ENCODE peak calls at places on chromosome 19, in five cellular contexts. H is fibroblast of lung, R is transverse colon, E is PC-3, J is uterus. F is an unnamed sample. For H3K4me1, the result is how much of the 10 kb centered on the place peaks cover.

GRCh38 chr19:34962281-34962944 is 1.6 kb downstream of the ZNF792 start:
- DNase-seq in H (no peak), R (no peak), E (peak), J (peak), F (no peak)

GRCh38 chr19:34773555-34773864 is 495 bp upstream of the ZNF599 start:
- DNase-seq in H (no peak), R (no peak), E (no peak), J (no peak), F (no peak)

GRCh38 chr19:377801-378581 is 31.0 kb downstream of the C2CD4C start:
- DNase-seq in H (no peak), R (no peak), E (no peak), J (no peak), F (no peak)

GRCh38 chr19:56507446-56508281 is at the start of gene ZNF471:
- DNase-seq in H (peak), R (peak), E (peak), J (peak), F (peak)

GRCh38 chr19:37654525-37654832 is 786 bp downstream of the ZFP30 start:
- DNase-seq in H (peak), R (no peak), E (peak), J (no peak), F (no peak)

GRCh38 chr19:2813235-2814160 is 6.2 kb upstream of the ZNF554 start:
- DNase-seq in H (no peak), R (no peak), E (no peak), J (no peak), F (no peak)

GRCh38 chr19:5282926-5283325 is 57.7 kb downstream of the PTPRS start:
- DNase-seq in H (no peak), R (no peak), E (no peak), J (no peak), F (no peak)

GRCh38 chr19:35740108-35740422 is 2.2 kb downstream of the IGFLR1 start:
- DNase-seq in H (no peak), R (no peak), E (no peak), J (no peak), F (no peak)

GRCh38 chr19:6536138-6536671 is 5.4 kb downstream of the TNFSF9 start:
- DNase-seq in H (peak), R (peak), E (peak), J (peak), F (no peak)

GRCh38 chr19:35052599-35053190 is 11.2 kb downstream of the HPN start:
- DNase-seq in H (no peak), R (no peak), E (no peak), J (no peak), F (no peak)

GRCh38 chr19:35741216-35741541 is 1.1 kb downstream of the IGFLR1 start:
- DNase-seq in H (no peak), R (no peak), E (no peak), J (no peak), F (no peak)

GRCh38 chr19:3056454-3057016 is 5.8 kb downstream of the TLE5 start:
- DNase-seq in H (no peak), R (no peak), E (no peak), J (no peak), F (no peak)

GRCh38 chr19:57708641-57709354 is at the start of gene ZNF154:
- DNase-seq in H (peak), R (peak), E (no peak), J (no peak), F (no peak)

GRCh38 chr19:27694361-27695055 is 1518.4 kb downstream of the UQCRFS1 start:
- DNase-seq in H (no peak), R (no peak), E (no peak), J (no peak), F (no peak)

GRCh38 chr19:10420444-10421239 is at the start of gene PDE4A:
- DNase-seq in H (peak), R (no peak), E (peak), J (no peak), F (no peak)

GRCh38 chr19:35657904-35658700 is 8.2 kb upstream of the UPK1A start:
- DNase-seq in H (peak), R (no peak), E (peak), J (no peak), F (no peak)

GRCh38 chr19:43639507-43640423 is at the start of gene CADM4:
- DNase-seq in H (no peak), R (peak), E (no peak), J (peak), F (no peak)

GRCh38 chr19:7748756-7749155 is 1.4 kb upstream of the CD209 start:
- DNase-seq in H (no peak), R (no peak), E (peak), J (no peak), F (no peak)
- TF ChIP-seq CTCF in H (no peak), R (no peak), E (peak), J (no peak), F (no peak)

GRCh38 chr19:19474950-19475781 is 40.2 kb downstream of the TSSK6 start:
- DNase-seq in H (no peak), R (no peak), E (no peak), J (no peak), F (no peak)
- H3K4me1 ChIP-seq in H (under half), R (under half), E (under half), J (under half), F (under half)

DNA sequence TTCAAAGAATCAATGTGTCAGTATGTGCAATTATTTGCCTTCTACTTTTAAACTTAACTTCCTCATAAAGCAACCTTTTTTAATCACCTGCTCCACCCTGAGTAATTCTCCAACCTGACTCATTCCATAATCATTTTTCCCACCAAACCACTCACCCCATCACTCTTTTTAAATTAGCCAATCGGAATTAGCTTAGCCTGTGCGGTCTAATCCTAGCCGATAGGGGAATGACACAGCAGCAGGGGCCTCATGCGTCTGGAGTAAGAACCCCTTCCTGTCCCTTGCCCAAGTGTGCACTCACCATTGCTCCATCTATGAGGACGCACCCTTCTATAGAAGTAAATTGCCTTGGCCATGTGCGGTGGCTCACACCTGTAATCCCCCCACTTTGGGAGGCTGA is 27.4 kb upstream of the ZNF83 start:
- DNase-seq in H (peak), R (no peak), E (peak), J (no peak), F (no peak)
- H3K27ac ChIP-seq in H (no peak), R (no peak), E (peak), J (no peak), F (no peak)

DNA sequence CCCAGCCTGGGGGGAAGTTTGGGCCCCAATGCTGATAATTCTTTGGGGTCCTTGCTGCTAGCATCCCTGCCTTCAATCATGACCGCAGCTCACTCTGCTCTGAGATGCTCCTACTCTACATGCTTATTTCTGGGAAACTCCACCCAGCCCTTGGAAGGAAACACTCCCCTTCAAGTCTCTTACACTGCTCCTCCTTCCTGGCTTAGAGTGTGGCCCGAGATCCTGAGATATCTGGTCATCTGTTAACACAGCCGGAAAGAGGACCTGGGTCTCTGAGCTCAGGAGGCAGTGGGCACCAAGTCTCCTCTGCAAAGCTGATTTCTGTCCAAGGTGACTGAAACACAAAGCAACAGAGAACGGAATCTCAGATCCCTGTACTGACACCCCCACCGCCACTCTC is 33.0 kb downstream of the CYP4F2 start:
- DNase-seq in H (no peak), R (no peak), E (no peak), J (no peak), F (no peak)
- TF ChIP-seq CTCF in H (no peak), R (no peak), E (no peak), J (no peak), F (no peak)

GRCh38 chr19:13153627-13154240 is 3.5 kb downstream of the IER2 start:
- DNase-seq in H (peak), R (peak), E (peak), J (peak), F (no peak)
- H3K4me1 ChIP-seq in H (under half), R (under half), E (under half), J (under half), F (under half)

DNA sequence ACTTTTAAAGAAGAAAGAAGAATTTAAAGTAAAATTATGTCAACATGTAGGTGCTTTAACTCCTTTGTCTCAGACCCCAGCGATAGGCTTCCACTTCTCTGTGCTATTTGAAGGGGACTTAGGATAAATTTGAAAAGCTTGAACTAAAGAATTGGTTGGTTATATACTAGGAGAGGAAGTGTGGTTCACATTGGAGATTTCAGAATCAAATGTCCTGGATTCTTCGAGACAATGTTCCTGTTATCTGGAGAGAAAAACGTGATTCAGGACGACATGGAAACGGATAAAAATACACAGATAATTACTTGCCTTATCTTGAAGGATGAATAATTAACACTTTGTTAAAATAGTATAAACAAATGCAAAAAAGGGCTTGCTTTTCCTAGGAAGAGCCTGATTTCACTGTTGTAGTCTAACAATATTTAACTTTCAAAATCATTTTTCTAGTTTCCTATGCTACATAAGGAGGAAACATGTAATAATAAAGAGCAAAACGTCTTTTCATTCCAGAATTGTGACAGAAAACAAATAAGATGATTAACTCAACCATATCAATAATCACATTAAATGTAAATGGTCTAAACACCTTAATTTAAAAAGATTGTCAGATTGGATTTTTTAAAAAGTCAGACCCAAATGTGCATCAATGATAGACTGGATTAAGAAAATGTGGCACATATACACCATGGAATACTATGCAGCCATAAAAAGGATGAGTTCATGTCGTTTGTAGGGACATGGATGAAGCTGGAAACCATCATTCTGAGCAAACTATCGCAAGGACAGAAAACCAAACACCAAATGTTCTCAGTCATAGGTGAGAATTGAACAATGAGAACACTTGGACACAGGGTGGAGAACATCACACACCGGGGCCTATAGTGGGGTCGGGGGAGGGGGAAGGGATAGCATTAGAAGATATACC is 724 bp upstream of the ZNF780A start:
- DNase-seq in H (no peak), R (no peak), E (no peak), J (no peak), F (no peak)
- H3K27ac ChIP-seq in H (peak), R (peak), E (peak), J (peak), F (peak)

DNA sequence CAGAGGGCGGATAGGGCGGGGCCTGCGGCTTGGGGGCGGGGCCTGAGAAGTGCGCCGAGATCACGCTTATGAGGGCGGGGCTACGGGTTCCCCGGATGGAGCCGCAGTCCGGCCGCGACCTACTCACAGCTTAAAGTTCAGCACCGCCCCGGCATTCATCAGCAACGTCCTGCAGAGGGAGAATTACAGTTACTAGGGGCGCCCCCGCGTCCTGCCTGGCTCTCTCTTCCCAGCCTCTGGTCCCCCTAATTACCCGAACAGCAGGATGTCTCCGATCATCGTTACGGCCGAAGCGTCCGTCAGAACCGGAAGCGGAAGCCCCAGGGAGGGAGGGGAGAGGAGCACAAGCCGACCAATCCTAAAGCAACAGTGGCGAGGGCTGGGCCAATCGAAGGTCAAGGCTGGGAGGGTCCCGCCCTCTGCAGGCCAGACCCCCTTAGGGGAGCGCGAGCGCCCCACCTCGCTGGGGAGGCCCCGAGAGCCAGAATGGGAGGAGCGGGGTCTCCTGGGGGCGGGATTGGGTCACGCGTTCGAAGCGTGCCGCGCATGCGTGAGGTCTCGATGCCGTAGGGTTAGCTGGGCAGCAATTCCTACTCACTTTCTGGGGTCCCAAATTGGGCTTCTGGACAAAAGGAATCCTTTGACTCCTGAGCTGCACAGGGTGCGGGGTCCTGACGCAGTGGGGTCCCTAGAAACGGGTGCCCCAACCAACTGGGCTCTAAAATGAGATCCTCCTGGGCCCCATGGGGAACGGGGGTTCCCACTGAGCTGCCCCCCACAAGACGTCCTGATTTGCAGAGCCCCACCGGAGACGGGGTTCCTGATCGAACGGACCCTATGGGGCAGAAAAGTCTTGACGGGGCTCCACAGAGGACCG is at the start of gene SMIM7:
- DNase-seq in H (peak), R (peak), E (peak), J (peak), F (peak)
- TF ChIP-seq CTCF in H (no peak), R (peak), E (no peak), J (no peak), F (no peak)

GRCh38 chr19:13070425-13071140 is 32.1 kb downstream of the LYL1 start:
- DNase-seq in H (no peak), R (no peak), E (no peak), J (no peak), F (no peak)
- H3K4me1 ChIP-seq in H (under half), R (under half), E (under half), J (under half), F (half or more)

DNA sequence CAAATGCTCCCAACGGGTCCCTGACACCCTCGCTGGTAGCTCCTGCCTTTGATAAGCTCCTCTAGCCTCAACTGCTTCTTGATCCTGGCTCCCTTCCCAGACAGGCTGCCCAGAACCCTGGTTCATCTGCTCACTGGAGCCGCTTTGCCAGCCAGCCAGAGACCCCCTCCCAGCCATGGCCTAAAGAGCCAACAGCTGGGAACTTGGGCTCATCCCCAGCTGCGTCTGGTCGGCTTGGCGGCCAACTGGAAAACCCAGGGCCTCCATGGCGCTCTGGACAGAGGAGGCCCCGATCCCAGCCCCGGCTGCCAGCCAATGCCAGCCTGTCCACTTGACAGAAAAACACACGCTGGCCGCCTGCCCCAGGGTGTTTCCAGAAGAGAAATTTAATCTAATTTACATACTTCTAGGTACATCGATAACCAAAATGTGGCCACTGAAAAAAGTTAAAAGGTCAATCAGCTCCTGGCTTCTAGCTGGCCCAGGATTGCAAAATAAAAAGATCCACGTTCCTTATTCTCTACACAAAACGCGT is 3.0 kb upstream of the AKAP8L start:
- DNase-seq in H (no peak), R (no peak), E (no peak), J (no peak), F (no peak)
- H3K27ac ChIP-seq in H (no peak), R (peak), E (no peak), J (no peak), F (peak)

F was measured in thoracic aorta.